ENCODE peak calls at places on chromosome 16, in six cellular contexts. K is CD4-positive, CD25-positive, alpha-beta regulatory T cell; Q is substantia nigra; D is PC-3; M is ascending aorta; R is neural progenitor cell. N is an unnamed sample.
A peak's percentile ranks its signal among the peaks of the same experiment; 100 is the strongest.

GRCh38 chr16:23691483-23692189 is 12.9 kb downstream of the PLK1 start:
- DNase-seq in K (no peak), Q (no peak), D (peak; percentile 38), M (no peak), R (no peak), N (no peak)

GRCh38 chr16:89564476-89565255 is 4.2 kb downstream of the RPL13 start:
- DNase-seq in K (no peak), Q (no peak), D (no peak), M (no peak), R (peak; percentile 63), N (no peak)

GRCh38 chr16:1481906-1482835 is 6.6 kb downstream of the PTX4 start:
- DNase-seq in K (no peak), Q (no peak), D (peak; percentile 87), M (no peak), R (no peak), N (no peak)

GRCh38 chr16:75235721-75236193 is 15.7 kb downstream of the BCAR1 start:
- DNase-seq in K (no peak), Q (no peak), D (no peak), M (no peak), R (no peak), N (no peak)

GRCh38 chr16:49854227-49855203 is 1.4 kb downstream of the ZNF423 start:
- DNase-seq in K (no peak), Q (peak; percentile 26), D (no peak), M (no peak), R (peak; percentile 81), N (no peak)

GRCh38 chr16:24635900-24636610 is 93.4 kb upstream of the TNRC6A start:
- DNase-seq in K (no peak), Q (peak; percentile 37), D (peak; percentile 88), M (no peak), R (no peak), N (peak; percentile 76)

GRCh38 chr16:85052536-85052935 is 24.9 kb downstream of the KIAA0513 start:
- DNase-seq in K (no peak), Q (no peak), D (no peak), M (no peak), R (no peak), N (no peak)

GRCh38 chr16:35506018-35506897 is 2046.8 kb downstream of the TP53TG3F start:
- DNase-seq in K (no peak), Q (no peak), D (no peak), M (no peak), R (no peak), N (no peak)

GRCh38 chr16:89870440-89870839 is 3.0 kb upstream of the TCF25 start:
- DNase-seq in K (no peak), Q (no peak), D (no peak), M (no peak), R (no peak), N (no peak)

GRCh38 chr16:88639231-88640038 is 1.1 kb downstream of the IL17C start:
- DNase-seq in K (no peak), Q (no peak), D (no peak), M (no peak), R (peak; percentile 59), N (no peak)

GRCh38 chr16:75258807-75259141 is 7.3 kb upstream of the BCAR1 start:
- DNase-seq in K (no peak), Q (no peak), D (no peak), M (no peak), R (no peak), N (no peak)

GRCh38 chr16:84638195-84638806 is 10.0 kb upstream of the KLHL36 start:
- DNase-seq in K (no peak), Q (no peak), D (no peak), M (no peak), R (no peak), N (no peak)

GRCh38 chr16:70660672-70661350 is 14.5 kb downstream of the IL34 start:
- DNase-seq in K (no peak), Q (no peak), D (no peak), M (no peak), R (no peak), N (no peak)

GRCh38 chr16:51134876-51135275 is 16.2 kb downstream of the SALL1 start:
- DNase-seq in K (no peak), Q (no peak), D (no peak), M (no peak), R (no peak), N (no peak)

GRCh38 chr16:87212026-87212425 is 105.2 kb downstream of the C16orf95 start:
- DNase-seq in K (no peak), Q (no peak), D (peak; percentile 7), M (no peak), R (no peak), N (peak; percentile 42)

GRCh38 chr16:89572042-89572441 is 3.5 kb upstream of the CPNE7 start:
- DNase-seq in K (no peak), Q (no peak), D (no peak), M (no peak), R (no peak), N (no peak)

GRCh38 chr16:23670137-23670776 is 8.4 kb upstream of the PLK1 start:
- DNase-seq in K (no peak), Q (no peak), D (peak; percentile 85), M (no peak), R (no peak), N (no peak)

GRCh38 chr16:67108489-67108888 is 1.3 kb upstream of the PHAF1 start:
- DNase-seq in K (no peak), Q (no peak), D (no peak), M (no peak), R (no peak), N (no peak)

GRCh38 chr16:79599256-79599836 is 1.2 kb downstream of the MAF start:
- DNase-seq in K (peak; percentile 24), Q (no peak), D (no peak), M (no peak), R (peak; percentile 74), N (no peak)

GRCh38 chr16:8644513-8645140 is 23.1 kb downstream of the METTL22 start:
- DNase-seq in K (peak; percentile 4), Q (peak; percentile 9), D (no peak), M (no peak), R (no peak), N (peak; percentile 21)

GRCh38 chr16:48487287-48487686 is 102.1 kb upstream of the SIAH1 start:
- DNase-seq in K (no peak), Q (no peak), D (peak; percentile 18), M (no peak), R (no peak), N (no peak)

GRCh38 chr16:80806957-80807356 is 2.6 kb upstream of the CDYL2 start:
- DNase-seq in K (peak; percentile 9), Q (no peak), D (peak; percentile 82), M (no peak), R (no peak), N (no peak)

GRCh38 chr16:27239906-27240655 is 28.5 kb downstream of the NSMCE1 start:
- DNase-seq in K (no peak), Q (no peak), D (no peak), M (no peak), R (no peak), N (no peak)

GRCh38 chr16:28951410-28951943 is 740 bp downstream of the NFATC2IP start:
- DNase-seq in K (no peak), Q (no peak), D (no peak), M (no peak), R (no peak), N (no peak)

GRCh38 chr16:53523126-53523804 is 20.3 kb upstream of the AKTIP start:
- DNase-seq in K (no peak), Q (no peak), D (no peak), M (no peak), R (no peak), N (no peak)

GRCh38 chr16:102060-102855 is 24.2 kb downstream of the MPG start:
- DNase-seq in K (no peak), Q (peak; percentile 70), D (no peak), M (peak; percentile 61), R (no peak), N (peak; percentile 48)

DNA sequence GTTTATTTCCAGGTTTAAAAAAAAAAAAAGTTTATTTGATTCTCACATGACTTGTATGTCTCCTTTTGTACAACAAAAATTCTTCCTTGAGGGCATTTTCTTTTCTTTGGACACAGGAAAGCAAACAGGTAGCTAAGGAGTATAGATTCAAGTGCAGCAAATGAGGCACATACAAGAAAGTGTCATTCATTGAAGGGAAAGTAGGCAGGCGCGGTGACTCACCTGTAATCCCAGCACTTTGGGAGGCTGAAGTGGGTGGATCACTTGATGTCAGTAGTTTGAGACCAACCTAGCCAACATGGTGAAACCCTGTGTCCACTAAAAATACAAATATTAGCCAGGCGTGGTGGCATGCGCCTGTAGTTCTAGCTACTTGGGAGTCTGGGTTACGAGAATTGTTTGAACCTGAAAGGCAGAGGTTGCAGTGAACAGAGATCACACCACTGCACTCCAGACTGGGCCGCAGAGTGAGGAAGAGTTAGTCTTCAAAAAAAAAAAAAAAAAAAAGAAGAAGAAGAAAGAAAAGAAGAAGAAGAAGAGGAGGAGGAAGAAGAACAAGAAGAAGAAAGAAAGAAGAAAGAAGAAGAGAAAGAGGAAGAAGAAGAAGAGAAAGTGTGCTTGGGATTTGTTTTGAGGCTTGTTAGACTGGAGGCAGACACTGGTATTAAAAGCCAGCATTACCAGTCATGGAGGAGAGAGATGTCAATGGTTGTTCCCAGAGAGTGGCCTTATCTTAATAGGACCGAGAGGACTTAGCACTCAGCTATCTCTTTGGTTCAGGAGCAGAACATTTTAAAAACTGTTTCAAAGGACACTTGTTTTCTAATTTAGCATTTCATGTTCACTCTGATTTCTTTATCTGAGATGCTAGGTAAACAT is 19.7 kb downstream of the GINS3 start:
- DNase-seq in K (no peak), Q (no peak), D (peak; percentile 39), M (no peak), R (no peak), N (no peak)
- H3K27ac ChIP-seq in K (no peak overlapping the region), Q (no peak overlapping the region), D (no peak overlapping the region), M (no peak overlapping the region), R (no peak overlapping the region), N (no peak overlapping the region)

GRCh38 chr16:4244254-4244812 is 2.5 kb upstream of the SRL start:
- DNase-seq in K (no peak), Q (no peak), D (no peak), M (no peak), R (peak; percentile 82), N (no peak)
- H3K27ac ChIP-seq in K (no peak overlapping the region), Q (no peak overlapping the region), D (no peak overlapping the region), M (no peak overlapping the region), R (no peak overlapping the region), N (no peak overlapping the region)

GRCh38 chr16:54927125-54928015 is 3.3 kb upstream of the IRX5 start:
- DNase-seq in K (no peak), Q (no peak), D (no peak), M (no peak), R (no peak), N (no peak)
- H3K27ac ChIP-seq in K (no peak overlapping the region), Q (no peak overlapping the region), D (no peak overlapping the region), M (peak overlapping the region; percentile 99), R (no peak overlapping the region), N (no peak overlapping the region)

DNA sequence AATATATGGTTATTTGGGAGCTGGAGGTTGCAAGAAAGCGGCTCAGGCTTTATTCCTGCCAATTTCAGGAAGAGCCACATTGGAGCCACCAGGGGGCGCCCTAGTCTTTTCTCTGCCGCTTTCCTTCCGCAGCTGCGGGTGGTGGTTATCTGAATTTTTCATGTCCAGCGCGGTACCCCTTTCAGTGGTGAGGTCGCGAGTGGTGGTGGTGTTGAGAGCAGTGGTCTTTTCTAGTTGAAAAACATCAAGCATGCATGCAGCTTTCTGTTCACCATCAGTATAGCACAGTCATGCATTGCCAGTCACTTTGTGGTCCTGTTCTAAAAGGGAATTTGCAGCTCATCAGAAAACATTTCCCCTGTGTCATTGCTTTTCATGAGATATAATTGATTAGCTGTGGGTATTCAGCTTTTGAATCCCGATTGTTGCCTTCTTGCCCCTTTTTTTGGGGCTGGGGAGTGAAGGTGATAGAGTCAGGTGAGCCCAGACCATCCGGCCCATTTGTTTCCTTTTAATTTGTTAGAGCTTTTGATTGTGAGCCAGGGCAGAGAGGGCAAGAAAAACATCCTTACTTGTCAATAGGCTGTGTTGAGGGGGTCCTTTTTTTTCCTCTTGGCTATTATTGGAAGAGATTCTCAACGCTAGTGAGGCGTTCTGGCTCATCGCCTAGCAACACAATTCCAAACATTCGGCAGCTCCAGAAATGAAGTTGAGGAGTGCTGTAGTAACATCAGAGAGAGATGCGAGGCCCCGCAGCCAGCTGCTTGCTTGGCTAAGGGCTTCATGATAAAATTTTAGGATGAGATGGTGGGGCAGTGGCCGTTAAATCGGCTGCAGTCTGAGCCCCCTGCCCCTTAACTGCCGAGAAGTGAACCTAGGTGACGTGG is 119.0 kb downstream of the SNX29 start:
- DNase-seq in K (peak; percentile 51), Q (peak; percentile 62), D (peak; percentile 58), M (no peak), R (peak; percentile 85), N (peak; percentile 31)
- H3K27ac ChIP-seq in K (no peak overlapping the region), Q (no peak overlapping the region), D (no peak overlapping the region), M (no peak overlapping the region), R (no peak overlapping the region), N (no peak overlapping the region)

N was measured in tibial nerve.